ENCODE peak calls at places on chromosomes 1 and 21, in four cellular contexts. O is lung, I is mesenchymal stem cell, D is psoas muscle. Q is an unnamed sample.

GRCh38 chr1:70382682-70383081 is 28.2 kb upstream of the ANKRD13C start:
- DNase-seq in O (no peak), I (no peak), D (no peak), Q (no peak)

GRCh38 chr1:235892734-235893413 is 26.2 kb upstream of the LYST start:
- DNase-seq in O (no peak), I (no peak), D (no peak), Q (no peak)

GRCh38 chr1:86714561-86715244 is 10.3 kb downstream of the SH3GLB1 start:
- DNase-seq in O (no peak), I (no peak), D (no peak), Q (no peak)

GRCh38 chr1:24902471-24902891 is 27.6 kb downstream of the RUNX3 start:
- DNase-seq in O (no peak), I (no peak), D (no peak), Q (no peak)

GRCh38 chr1:17603091-17603841 is 63.8 kb downstream of the ARHGEF10L start:
- DNase-seq in O (no peak), I (no peak), D (no peak), Q (no peak)

GRCh38 chr1:87555366-87555765 is 226.7 kb downstream of the LMO4 start:
- DNase-seq in O (no peak), I (no peak), D (no peak), Q (no peak)

GRCh38 chr1:230379462-230379861 is 46.7 kb downstream of the PGBD5 start:
- DNase-seq in O (no peak), I (no peak), D (no peak), Q (no peak)

GRCh38 chr1:246875041-246876026 is 56.4 kb downstream of the AHCTF1 start:
- DNase-seq in O (no peak), I (peak; percentile 73), D (no peak), Q (peak; percentile 3)

GRCh38 chr1:228215663-228216116 is 7.8 kb downstream of the OBSCN start:
- DNase-seq in O (no peak), I (no peak), D (no peak), Q (no peak)

GRCh38 chr1:170707959-170708666 is 44.2 kb downstream of the PRRX1 start:
- DNase-seq in O (no peak), I (peak; percentile 94), D (no peak), Q (peak; percentile 74)

GRCh38 chr1:204867666-204868339 is 2.9 kb upstream of the NFASC start:
- DNase-seq in O (no peak), I (no peak), D (no peak), Q (no peak)

GRCh38 chr1:232589809-232590741 is 39.9 kb downstream of the SIPA1L2 start:
- DNase-seq in O (no peak), I (peak; percentile 84), D (no peak), Q (peak; percentile 44)

GRCh38 chr1:242017580-242018233 is 18.8 kb upstream of the MAP1LC3C start:
- DNase-seq in O (peak; percentile 54), I (peak; percentile 24), D (no peak), Q (peak; percentile 36)

GRCh38 chr1:201228011-201228983 is 37.7 kb downstream of the IGFN1 start:
- DNase-seq in O (peak; percentile 23), I (no peak), D (no peak), Q (no peak)

GRCh38 chr1:226550671-226551041 is 2.1 kb downstream of the STUM start:
- DNase-seq in O (no peak), I (no peak), D (no peak), Q (no peak)

GRCh38 chr1:170355267-170355801 is 176.6 kb upstream of the GORAB start:
- DNase-seq in O (no peak), I (no peak), D (no peak), Q (no peak)

GRCh38 chr1:6123816-6124215 is 56.3 kb downstream of the CHD5 start:
- DNase-seq in O (no peak), I (no peak), D (no peak), Q (no peak)

GRCh38 chr1:114610546-114611245 is 29.3 kb upstream of the BCAS2 start:
- DNase-seq in O (no peak), I (peak; percentile 27), D (no peak), Q (peak; percentile 27)

GRCh38 chr1:21966247-21967000 is 10.4 kb upstream of the CELA3B start:
- DNase-seq in O (no peak), I (peak; percentile 44), D (peak; percentile 25), Q (peak; percentile 44)

GRCh38 chr1:212514056-212514614 is 81.4 kb downstream of the NENF start:
- DNase-seq in O (peak; percentile 71), I (peak; percentile 67), D (peak; percentile 61), Q (peak; percentile 27)

GRCh38 chr1:195472298-195472697 is 1135.9 kb downstream of the KCNT2 start:
- DNase-seq in O (no peak), I (no peak), D (no peak), Q (no peak)

GRCh38 chr21:27513825-27514224 is 546.9 kb upstream of the ADAMTS5 start:
- DNase-seq in O (no peak), I (no peak), D (no peak), Q (no peak)

GRCh38 chr21:45536301-45537081 is 5.7 kb downstream of the SLC19A1 start:
- DNase-seq in O (no peak), I (no peak), D (peak; percentile 52), Q (no peak)

GRCh38 chr1:12636098-12636950 is 7.6 kb upstream of the AADACL4 start:
- DNase-seq in O (no peak), I (peak; percentile 28), D (peak; percentile 77), Q (peak; percentile 59)

DNA sequence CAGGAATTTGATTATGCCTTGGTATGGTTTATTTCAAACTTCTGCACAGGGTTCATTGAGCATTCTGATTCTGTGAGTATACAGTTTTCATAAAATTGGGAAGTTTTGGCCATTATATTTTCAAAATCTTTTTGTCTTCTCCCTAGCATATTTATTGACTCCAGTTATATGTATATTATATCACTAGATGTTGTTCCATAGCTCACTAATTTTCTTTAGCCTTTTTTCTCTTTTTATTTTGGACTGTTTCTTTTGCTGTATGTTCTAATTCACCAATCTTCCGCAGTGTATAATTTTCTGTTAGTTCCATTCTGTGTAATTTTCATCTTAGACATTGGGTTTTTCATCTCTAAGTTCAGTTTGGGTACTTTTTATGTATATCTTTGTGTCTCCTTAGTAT is 31.9 kb downstream of the ZMYM4 start:
- DNase-seq in O (no peak), I (no peak), D (no peak), Q (no peak)
- H3K36me3 ChIP-seq in O (peaks cover 3% of the 10 kb centered on the region), I (peaks cover 12% of the 10 kb centered on the region), D (peaks cover 2% of the 10 kb centered on the region), Q (peaks cover 5% of the 10 kb centered on the region)

DNA sequence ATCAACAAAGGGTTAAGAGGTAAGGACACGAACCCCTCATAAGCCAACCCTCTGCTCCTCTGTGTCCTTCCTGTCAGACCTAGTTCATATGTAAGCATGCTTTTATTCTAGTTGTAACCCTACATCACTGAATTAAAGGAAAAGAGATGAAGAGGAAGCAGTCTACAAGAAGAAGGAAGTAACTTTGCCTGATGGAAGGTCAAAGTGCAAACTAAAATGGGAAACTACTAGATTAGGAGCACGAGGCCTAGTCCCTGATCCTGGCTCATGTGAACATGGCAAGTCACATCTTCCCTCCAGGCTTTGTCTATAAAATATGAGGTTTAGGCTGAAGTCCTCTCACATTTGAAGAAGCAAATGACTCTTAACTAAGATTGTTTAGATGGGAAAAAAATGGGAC is 13.2 kb downstream of the ZMYND12 start:
- DNase-seq in O (no peak), I (no peak), D (no peak), Q (no peak)
- H3K36me3 ChIP-seq in O (no peaks in the 10 kb centered on the region), I (no peaks in the 10 kb centered on the region), D (no peaks in the 10 kb centered on the region), Q (no peaks in the 10 kb centered on the region)

DNA sequence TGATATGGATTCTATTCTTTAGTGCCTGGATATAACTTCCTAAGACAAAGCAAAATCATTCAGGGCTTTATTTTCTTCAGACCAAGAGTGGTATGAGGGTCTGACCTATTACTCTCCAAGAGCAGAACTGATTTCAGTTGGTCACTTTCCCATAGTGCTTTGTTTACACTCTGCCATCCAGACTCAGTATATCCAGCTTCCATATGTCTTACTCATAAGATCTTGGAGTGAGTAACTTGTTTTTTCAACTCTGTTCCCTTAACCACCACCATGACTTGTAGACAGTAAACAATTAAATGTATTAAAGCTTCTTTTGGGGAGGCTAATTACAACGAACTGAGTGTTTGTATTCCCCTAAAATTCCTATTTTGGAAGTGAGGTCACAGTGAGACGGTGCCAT is 83.4 kb downstream of the USP24 start:
- DNase-seq in O (no peak), I (peak; percentile 79), D (no peak), Q (no peak)
- H3K36me3 ChIP-seq in O (peaks cover 26% of the 10 kb centered on the region), I (peaks cover 11% of the 10 kb centered on the region), D (peaks cover 7% of the 10 kb centered on the region), Q (peaks cover 82% of the 10 kb centered on the region)

DNA sequence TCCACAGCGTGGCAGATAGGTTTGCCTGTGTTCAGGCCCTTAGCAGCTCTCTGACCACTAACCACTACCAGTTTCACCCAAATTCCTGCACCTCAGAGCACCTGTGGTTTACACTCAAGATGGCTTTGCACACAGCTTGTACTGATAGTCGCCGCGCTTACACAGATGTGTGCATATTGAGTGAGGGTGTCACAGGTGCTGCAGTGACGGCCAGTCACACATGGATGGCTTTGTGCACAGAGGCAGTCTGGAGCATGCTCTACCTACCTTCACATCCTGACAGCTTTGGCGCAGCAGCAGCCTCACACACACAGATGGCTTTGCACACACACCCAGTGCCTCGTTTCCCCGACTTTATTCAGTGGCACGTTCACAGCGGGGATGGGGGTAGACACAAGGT is 7.5 kb downstream of the DMAP1 start:
- DNase-seq in O (no peak), I (no peak), D (no peak), Q (no peak)
- H3K36me3 ChIP-seq in O (peaks cover 45% of the 10 kb centered on the region), I (peaks cover 61% of the 10 kb centered on the region), D (no peaks in the 10 kb centered on the region), Q (peaks cover 55% of the 10 kb centered on the region)

GRCh38 chr1:223776826-223777454 is 64.6 kb downstream of the CAPN2 start:
- DNase-seq in O (no peak), I (no peak), D (no peak), Q (no peak)

GRCh38 chr1:223780926-223781325 is 64.8 kb downstream of the TP53BP2 start:
- DNase-seq in O (no peak), I (no peak), D (no peak), Q (no peak)

GRCh38 chr1:223783676-223784075 is 62.1 kb downstream of the TP53BP2 start:
- DNase-seq in O (no peak), I (no peak), D (no peak), Q (no peak)

GRCh38 chr1:223776075-223776814 is 63.9 kb downstream of the CAPN2 start:
- DNase-seq in O (no peak), I (peak; percentile 85), D (no peak), Q (peak; percentile 61)

GRCh38 chr1:223780318-223780717 is 65.4 kb downstream of the TP53BP2 start:
- DNase-seq in O (no peak), I (no peak), D (no peak), Q (no peak)
- H3K36me3 ChIP-seq in O (peaks cover 18% of the 10 kb centered on the region), I (peaks cover 21% of the 10 kb centered on the region), D (peaks cover 2% of the 10 kb centered on the region), Q (peaks cover 46% of the 10 kb centered on the region)

GRCh38 chr1:4734791-4735190 is 80.4 kb downstream of the AJAP1 start:
- DNase-seq in O (no peak), I (no peak), D (no peak), Q (no peak)
- H3K36me3 ChIP-seq in O (no peaks in the 10 kb centered on the region), I (no peaks in the 10 kb centered on the region), D (no peaks in the 10 kb centered on the region), Q (no peaks in the 10 kb centered on the region)

Q was measured in MG63.